ENCODE peak calls at places on chromosome 3, in four cellular contexts. One of them, this sample, is unnamed.

GRCh38 chr3:90241481-90241880 is 1134.1 kb downstream of the EPHA3 start:
- DNase-seq in heart left ventricle: no peak
- DNase-seq in A549: no peak
- DNase-seq in uterus: no peak
- DNase-seq in this sample: no peak

GRCh38 chr3:187101184-187102072 is 37.9 kb downstream of the RPL39L start:
- DNase-seq in A549: peak
- DNase-seq in uterus: peak
- DNase-seq in heart left ventricle: peak
- DNase-seq in this sample: peak

GRCh38 chr3:52237659-52238172 is 1.2 kb downstream of the TWF2 start:
- DNase-seq in heart left ventricle: peak
- DNase-seq in A549: peak
- DNase-seq in uterus: peak
- DNase-seq in this sample: peak

GRCh38 chr3:86418861-86419260 is 572.1 kb downstream of the VGLL3 start:
- DNase-seq in heart left ventricle: no peak
- DNase-seq in A549: no peak
- DNase-seq in uterus: no peak
- DNase-seq in this sample: no peak

GRCh38 chr3:131901686-131902085 is 133.1 kb downstream of the CPNE4 start:
- DNase-seq in uterus: no peak
- DNase-seq in heart left ventricle: no peak
- DNase-seq in A549: no peak
- DNase-seq in this sample: no peak

GRCh38 chr3:16290827-16291196 is 25.8 kb downstream of the OXNAD1 start:
- DNase-seq in uterus: no peak
- DNase-seq in A549: no peak
- DNase-seq in heart left ventricle: no peak
- DNase-seq in this sample: no peak

GRCh38 chr3:2024713-2025112 is 74.0 kb upstream of the CNTN4 start:
- DNase-seq in heart left ventricle: no peak
- DNase-seq in uterus: no peak
- DNase-seq in A549: no peak
- DNase-seq in this sample: no peak

GRCh38 chr3:178127221-178127620 is 409.0 kb upstream of the KCNMB2 start:
- DNase-seq in A549: no peak
- DNase-seq in uterus: no peak
- DNase-seq in heart left ventricle: no peak
- DNase-seq in this sample: no peak

GRCh38 chr3:46468758-46469600 is 4.3 kb upstream of the LTF start:
- DNase-seq in A549: no peak
- DNase-seq in uterus: no peak
- DNase-seq in heart left ventricle: no peak
- DNase-seq in this sample: no peak

GRCh38 chr3:5479229-5479799 is 291.8 kb downstream of the EDEM1 start:
- DNase-seq in heart left ventricle: no peak
- DNase-seq in uterus: no peak
- DNase-seq in A549: peak
- DNase-seq in this sample: no peak

GRCh38 chr3:53346514-53346913 is 829 bp downstream of the DCP1A start:
- DNase-seq in uterus: no peak
- DNase-seq in heart left ventricle: no peak
- DNase-seq in A549: peak
- DNase-seq in this sample: no peak

GRCh38 chr3:43001094-43001553 is 22.0 kb downstream of the GASK1A start:
- DNase-seq in A549: no peak
- DNase-seq in uterus: peak
- DNase-seq in heart left ventricle: peak
- DNase-seq in this sample: no peak

GRCh38 chr3:128503164-128503651 is 10.2 kb upstream of the GATA2 start:
- DNase-seq in A549: peak
- DNase-seq in heart left ventricle: no peak
- DNase-seq in uterus: no peak
- DNase-seq in this sample: peak

GRCh38 chr3:164781755-164782154 is 296.5 kb downstream of the SI start:
- DNase-seq in uterus: no peak
- DNase-seq in A549: no peak
- DNase-seq in heart left ventricle: no peak
- DNase-seq in this sample: no peak

GRCh38 chr3:129015388-129016105 is 14.4 kb downstream of the EFCC1 start:
- DNase-seq in A549: no peak
- DNase-seq in heart left ventricle: peak
- DNase-seq in uterus: peak
- DNase-seq in this sample: peak

GRCh38 chr3:187112934-187113793 is 26.1 kb downstream of the RPL39L start:
- DNase-seq in uterus: no peak
- DNase-seq in heart left ventricle: no peak
- DNase-seq in A549: peak
- DNase-seq in this sample: no peak

GRCh38 chr3:161222662-161223061 is 1.6 kb downstream of the NMD3 start:
- DNase-seq in A549: no peak
- DNase-seq in uterus: no peak
- DNase-seq in heart left ventricle: no peak
- DNase-seq in this sample: no peak

GRCh38 chr3:99895706-99896441 is 78.2 kb downstream of the CMSS1 start:
- DNase-seq in heart left ventricle: no peak
- DNase-seq in A549: peak
- DNase-seq in uterus: no peak
- DNase-seq in this sample: no peak

GRCh38 chr3:16063603-16064002 is 110.9 kb upstream of the GALNT15 start:
- DNase-seq in heart left ventricle: no peak
- DNase-seq in A549: no peak
- DNase-seq in uterus: no peak
- DNase-seq in this sample: no peak

GRCh38 chr3:88661433-88661824 is 446.0 kb upstream of the EPHA3 start:
- DNase-seq in uterus: no peak
- DNase-seq in A549: no peak
- DNase-seq in heart left ventricle: no peak
- DNase-seq in this sample: no peak

GRCh38 chr3:141854559-141854958 is 21.9 kb upstream of the ATP1B3 start:
- DNase-seq in uterus: no peak
- DNase-seq in heart left ventricle: no peak
- DNase-seq in A549: no peak
- DNase-seq in this sample: no peak

GRCh38 chr3:143298886-143299535 is 179.4 kb downstream of the CHST2 start:
- DNase-seq in A549: no peak
- DNase-seq in heart left ventricle: no peak
- DNase-seq in uterus: no peak
- DNase-seq in this sample: no peak

GRCh38 chr3:12222765-12223485 is 64.2 kb upstream of the TIMP4 start:
- DNase-seq in A549: peak
- DNase-seq in uterus: no peak
- DNase-seq in heart left ventricle: no peak
- DNase-seq in this sample: no peak

GRCh38 chr3:128278761-128279593 is 125.7 kb downstream of the EEFSEC start:
- DNase-seq in uterus: peak
- DNase-seq in A549: no peak
- DNase-seq in heart left ventricle: peak
- DNase-seq in this sample: peak

GRCh38 chr3:116057403-116058006 is 387.8 kb downstream of the LSAMP start:
- DNase-seq in A549: no peak
- DNase-seq in heart left ventricle: no peak
- DNase-seq in uterus: no peak
- DNase-seq in this sample: no peak

GRCh38 chr3:31041161-31041978 is 146.9 kb upstream of the GADL1 start:
- DNase-seq in A549: peak
- DNase-seq in heart left ventricle: no peak
- DNase-seq in uterus: no peak
- DNase-seq in this sample: no peak

GRCh38 chr3:43855674-43856299 is 165.0 kb downstream of the ABHD5 start:
- DNase-seq in uterus: no peak
- DNase-seq in A549: peak
- DNase-seq in heart left ventricle: no peak
- DNase-seq in this sample: no peak

GRCh38 chr3:161412117-161412516 is 40.8 kb upstream of the SPTSSB start:
- DNase-seq in heart left ventricle: no peak
- DNase-seq in uterus: no peak
- DNase-seq in A549: peak
- DNase-seq in this sample: no peak

GRCh38 chr3:23805228-23805880 is 401 bp upstream of the UBE2E1 start:
- DNase-seq in uterus: no peak
- DNase-seq in heart left ventricle: no peak
- DNase-seq in A549: no peak
- DNase-seq in this sample: no peak

GRCh38 chr3:13618836-13619235 is 69.9 kb downstream of the FBLN2 start:
- DNase-seq in A549: no peak
- DNase-seq in uterus: no peak
- DNase-seq in heart left ventricle: peak
- DNase-seq in this sample: peak

GRCh38 chr3:4078903-4079302 is 224.3 kb upstream of the SETMAR start:
- DNase-seq in A549: no peak
- DNase-seq in heart left ventricle: no peak
- DNase-seq in uterus: no peak
- DNase-seq in this sample: no peak

GRCh38 chr3:60434323-60434722 is 816.9 kb downstream of the FHIT start:
- DNase-seq in uterus: no peak
- DNase-seq in heart left ventricle: no peak
- DNase-seq in A549: no peak
- DNase-seq in this sample: no peak

GRCh38 chr3:126475411-126476114 is at the start of gene ZXDC:
- DNase-seq in heart left ventricle: peak
- DNase-seq in A549: peak
- DNase-seq in uterus: peak
- DNase-seq in this sample: peak

GRCh38 chr3:126469479-126469878 is 6.2 kb downstream of the ZXDC start:
- DNase-seq in uterus: no peak
- DNase-seq in heart left ventricle: no peak
- DNase-seq in A549: no peak
- DNase-seq in this sample: peak

GRCh38 chr3:126474498-126475410 is 937 bp downstream of the ZXDC start:
- DNase-seq in uterus: peak
- DNase-seq in A549: peak
- DNase-seq in heart left ventricle: no peak
- DNase-seq in this sample: peak

GRCh38 chr3:126473292-126474168 is 2.2 kb downstream of the ZXDC start:
- DNase-seq in heart left ventricle: no peak
- DNase-seq in uterus: no peak
- DNase-seq in A549: no peak
- DNase-seq in this sample: peak

DNA sequence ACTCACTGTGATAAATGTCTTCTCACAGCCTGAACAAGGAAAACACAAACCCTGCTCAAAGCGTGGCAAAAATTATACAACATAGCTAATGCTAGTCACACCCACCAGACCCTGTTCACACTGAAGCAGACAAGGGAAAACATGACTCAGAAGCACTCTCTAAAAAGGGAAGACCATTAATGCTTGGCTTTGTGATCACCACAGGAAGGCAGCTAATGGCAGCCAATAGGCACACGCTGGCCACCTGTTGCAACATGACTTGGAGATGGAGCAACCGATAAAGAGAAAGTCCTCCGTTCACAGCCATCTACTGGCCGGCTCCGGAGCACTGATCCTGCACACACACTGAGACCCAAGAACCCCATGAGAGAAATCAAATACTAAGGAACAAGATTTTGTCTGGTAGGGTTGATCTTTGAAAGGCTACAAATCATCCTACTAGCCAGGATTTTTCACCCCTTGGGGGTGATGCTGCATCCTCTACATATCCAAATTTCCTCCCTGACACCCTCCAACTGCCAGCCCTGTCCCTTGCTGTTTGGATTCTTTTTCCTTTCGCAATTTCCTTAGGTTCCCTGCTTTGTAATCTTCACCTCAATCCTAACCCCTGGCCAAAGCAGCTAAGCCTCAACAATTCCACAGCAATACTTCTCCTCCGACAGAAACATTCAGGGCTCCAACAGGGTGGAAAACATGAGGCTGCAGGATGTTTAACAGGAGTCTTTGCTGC is 3.2 kb downstream of the ZXDC start:
- DNase-seq in A549: peak
- DNase-seq in heart left ventricle: no peak
- DNase-seq in uterus: peak
- DNase-seq in this sample: peak
- TF ChIP-seq POLR2A in A549: no peak
- TF ChIP-seq POLR2A in heart left ventricle: no peak
- TF ChIP-seq POLR2A in uterus: no peak
- TF ChIP-seq POLR2A in this sample: no peak

GRCh38 chr3:123083446-123084124 is 16.8 kb downstream of the PDIA5 start:
- DNase-seq in uterus: no peak
- DNase-seq in A549: no peak
- DNase-seq in heart left ventricle: no peak
- DNase-seq in this sample: no peak
- H3K27ac ChIP-seq in uterus: no peak
- H3K27ac ChIP-seq in A549: no peak
- H3K27ac ChIP-seq in heart left ventricle: peak
- H3K27ac ChIP-seq in this sample: no peak

DNA sequence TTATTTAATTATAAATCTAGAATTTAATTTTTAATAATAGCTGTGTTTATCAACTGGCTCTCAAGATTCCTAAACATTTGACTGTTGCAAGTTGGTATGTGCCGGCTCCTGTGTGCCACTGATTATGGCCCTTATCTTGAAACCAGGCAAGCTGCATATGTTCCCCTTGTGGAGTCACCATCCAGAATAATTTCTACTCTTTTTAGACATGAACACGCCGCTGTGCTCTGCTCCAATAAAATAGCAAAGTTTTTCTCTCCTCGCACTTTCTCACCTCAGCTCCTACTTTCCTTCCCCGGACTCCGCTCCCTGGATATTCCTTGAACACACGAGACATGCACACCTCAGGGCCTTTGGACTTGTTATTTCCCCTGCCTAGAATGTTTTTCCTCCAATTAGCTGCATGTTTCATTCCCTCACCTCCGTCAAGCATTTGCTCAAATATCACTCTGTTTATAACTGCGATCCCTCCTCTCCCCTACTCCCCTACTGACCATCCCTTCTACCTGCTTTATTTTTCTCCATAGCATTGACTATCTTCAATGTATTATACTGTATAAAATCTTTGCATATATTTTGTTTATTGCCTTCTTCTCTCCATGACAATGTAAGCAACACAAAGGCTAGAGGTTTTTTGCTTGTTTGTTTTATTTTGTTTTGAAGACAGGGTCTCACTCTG is 26.1 kb upstream of the ERICH6 start:
- DNase-seq in A549: no peak
- DNase-seq in uterus: no peak
- DNase-seq in heart left ventricle: no peak
- DNase-seq in this sample: no peak
- H3K4me3 ChIP-seq in A549: no peak
- H3K4me3 ChIP-seq in uterus: no peak
- H3K4me3 ChIP-seq in heart left ventricle: no peak
- H3K4me3 ChIP-seq in this sample: no peak

GRCh38 chr3:97823503-97824004 is 1.7 kb downstream of the CRYBG3 start:
- DNase-seq in A549: no peak
- DNase-seq in uterus: no peak
- DNase-seq in heart left ventricle: no peak
- DNase-seq in this sample: no peak

GRCh38 chr3:97821413-97821809 is 400 bp upstream of the CRYBG3 start:
- DNase-seq in heart left ventricle: peak
- DNase-seq in A549: no peak
- DNase-seq in uterus: peak
- DNase-seq in this sample: peak

GRCh38 chr3:97823081-97823480 is 1.3 kb downstream of the CRYBG3 start:
- DNase-seq in A549: no peak
- DNase-seq in heart left ventricle: no peak
- DNase-seq in uterus: no peak
- DNase-seq in this sample: no peak

GRCh38 chr3:97820780-97821179 is 1.0 kb upstream of the CRYBG3 start:
- DNase-seq in heart left ventricle: no peak
- DNase-seq in uterus: no peak
- DNase-seq in A549: no peak
- DNase-seq in this sample: no peak

GRCh38 chr3:97821810-97822775 is at the start of gene CRYBG3:
- DNase-seq in A549: peak
- DNase-seq in uterus: peak
- DNase-seq in heart left ventricle: peak
- DNase-seq in this sample: peak
- TF ChIP-seq POLR2A in A549: peak
- TF ChIP-seq POLR2A in uterus: peak
- TF ChIP-seq POLR2A in heart left ventricle: peak
- TF ChIP-seq POLR2A in this sample: no peak